ENCODE peak calls at places on chromosome 19, in nine cellular contexts. D, O, Y, G, F, H, A, K and J are unnamed samples.

GRCh38 chr19:6423499-6424189 is 967 bp downstream of the KHSRP start:
- DNase-seq in F (no peak), G (peak; percentile 47), H (peak; percentile 55), O (no peak), K (no peak), A (no peak), Y (peak; percentile 51), D (no peak), J (no peak)

GRCh38 chr19:35105411-35106290 is 10.0 kb upstream of the FXYD3 start:
- DNase-seq in H (no peak), D (no peak), Y (no peak), O (no peak), A (no peak), F (no peak), G (no peak), K (no peak), J (no peak)

GRCh38 chr19:46416077-46416709 is 2.8 kb upstream of the CCDC8 start:
- DNase-seq in F (peak; percentile 80), O (peak; percentile 62), Y (peak; percentile 99), D (peak; percentile 84), A (no peak), H (no peak), K (no peak), G (peak; percentile 76), J (peak; percentile 42)

GRCh38 chr19:11420429-11420893 is 1.3 kb upstream of the RGL3 start:
- DNase-seq in H (no peak), Y (peak; percentile 69), D (no peak), O (no peak), A (no peak), K (no peak), G (peak; percentile 23), F (peak; percentile 1), J (no peak)

GRCh38 chr19:36136975-36137686 is 2.7 kb upstream of the CAPNS1 start:
- DNase-seq in F (peak; percentile 82), D (no peak), H (no peak), G (peak; percentile 80), A (no peak), K (no peak), O (no peak), Y (no peak), J (no peak)

GRCh38 chr19:47700934-47701716 is 12.1 kb upstream of the EHD2 start:
- DNase-seq in A (no peak), H (no peak), K (no peak), D (no peak), G (no peak), F (no peak), O (no peak), Y (no peak), J (no peak)

GRCh38 chr19:6531956-6532243 is 1.1 kb downstream of the TNFSF9 start:
- DNase-seq in K (no peak), A (no peak), O (no peak), F (no peak), D (no peak), G (no peak), Y (no peak), H (no peak), J (no peak)

GRCh38 chr19:11574689-11575088 is 2.8 kb downstream of the ACP5 start:
- DNase-seq in O (no peak), K (no peak), A (no peak), D (no peak), F (no peak), H (no peak), G (no peak), Y (no peak), J (no peak)

GRCh38 chr19:6774821-6775707 is 2.6 kb downstream of the VAV1 start:
- DNase-seq in D (no peak), G (peak; percentile 25), F (no peak), K (no peak), A (no peak), O (no peak), H (no peak), Y (no peak), J (no peak)

GRCh38 chr19:47343194-47343802 is 5.8 kb upstream of the DHX34 start:
- DNase-seq in Y (no peak), O (no peak), K (no peak), H (no peak), D (no peak), F (no peak), G (no peak), A (no peak), J (no peak)

GRCh38 chr19:16327911-16328823 is 3.5 kb downstream of the KLF2 start:
- DNase-seq in K (no peak), H (peak; percentile 87), A (peak; percentile 67), D (peak; percentile 10), Y (no peak), G (peak; percentile 93), O (peak; percentile 16), F (no peak), J (no peak)

GRCh38 chr19:15893498-15893897 is 4.4 kb downstream of the CYP4F2 start:
- DNase-seq in F (no peak), D (no peak), O (no peak), Y (no peak), K (no peak), A (no peak), H (no peak), G (no peak), J (no peak)

GRCh38 chr19:56838930-56839664 is 1.4 kb downstream of the PEG3 start:
- DNase-seq in D (peak; percentile 98), A (no peak), F (no peak), H (no peak), Y (no peak), O (peak; percentile 100), K (no peak), G (peak; percentile 3), J (peak; percentile 15)

GRCh38 chr19:10603873-10604459 is 16.9 kb upstream of the AP1M2 start:
- DNase-seq in A (peak; percentile 52), F (no peak), O (no peak), Y (no peak), D (no peak), K (no peak), G (peak; percentile 34), H (peak; percentile 60), J (no peak)

GRCh38 chr19:48480151-48480475 is 10.9 kb downstream of the CYTH2 start:
- DNase-seq in K (peak; percentile 41), A (no peak), D (no peak), G (peak; percentile 41), O (peak; percentile 66), Y (no peak), F (no peak), H (peak; percentile 40), J (no peak)

GRCh38 chr19:7844405-7844804 is 14.4 kb downstream of the EVI5L start:
- DNase-seq in H (no peak), D (no peak), F (no peak), G (no peak), A (no peak), O (no peak), Y (no peak), K (no peak), J (no peak)

GRCh38 chr19:39996811-39997594 is at the start of gene ZNF546:
- DNase-seq in F (peak; percentile 96), K (peak; percentile 82), H (peak; percentile 94), D (peak; percentile 85), O (peak; percentile 87), A (peak; percentile 90), Y (peak; percentile 85), G (peak; percentile 87), J (peak; percentile 66)

GRCh38 chr19:584240-585001 is 5.3 kb upstream of the HCN2 start:
- DNase-seq in A (peak; percentile 35), G (no peak), O (peak; percentile 49), K (peak; percentile 61), D (no peak), Y (peak; percentile 86), F (peak; percentile 49), H (peak; percentile 64), J (no peak)

GRCh38 chr19:3725640-3726310 is 17.6 kb downstream of the TJP3 start:
- DNase-seq in F (peak; percentile 76), A (no peak), Y (peak; percentile 41), K (no peak), D (no peak), O (no peak), G (no peak), H (no peak), J (no peak)

GRCh38 chr19:13137290-13137794 is 12.8 kb downstream of the STX10 start:
- DNase-seq in F (no peak), H (no peak), O (no peak), D (no peak), Y (no peak), A (no peak), G (no peak), K (no peak), J (no peak)

GRCh38 chr19:3710265-3710812 is 2.2 kb downstream of the TJP3 start:
- DNase-seq in G (peak; percentile 15), Y (no peak), A (no peak), F (peak; percentile 71), O (no peak), H (no peak), D (no peak), K (no peak), J (no peak)

GRCh38 chr19:18249834-18250233 is 23.6 kb upstream of the PDE4C start:
- DNase-seq in G (no peak), D (no peak), K (no peak), F (no peak), A (no peak), O (no peak), Y (no peak), H (no peak), J (no peak)